ENCODE peak calls at places on chromosome 1, in five cellular contexts. J is A549; M is stimulated activated CD8-positive, alpha-beta memory T cell treated with anti-CD3 and anti-CD28 coated beads, Interleukin-15, amount 100 ng/mL, for 4 hours; L is retina; U is occipital lobe. Q is an unnamed sample.

GRCh38 chr1:47984175-47984789 is 12.9 kb downstream of the TRABD2B start:
- DNase-seq in J (no peak), M (no peak), L (peak; percentile 72), U (no peak), Q (no peak)

GRCh38 chr1:192232859-192233417 is 74.7 kb downstream of the RGS18 start:
- DNase-seq in J (no peak), M (no peak), L (no peak), U (no peak), Q (no peak)

GRCh38 chr1:99811747-99812146 is 38.4 kb upstream of the AGL start:
- DNase-seq in J (no peak), M (no peak), L (no peak), U (no peak), Q (no peak)

GRCh38 chr1:244100691-244101453 is 49.8 kb downstream of the ZBTB18 start:
- DNase-seq in J (no peak), M (no peak), L (peak; percentile 53), U (no peak), Q (no peak)

GRCh38 chr1:222732216-222733159 is 4.5 kb upstream of the FAM177B start:
- DNase-seq in J (no peak), M (no peak), L (no peak), U (no peak), Q (no peak)

GRCh38 chr1:195740862-195741261 is 867.4 kb downstream of the KCNT2 start:
- DNase-seq in J (no peak), M (no peak), L (no peak), U (no peak), Q (no peak)

GRCh38 chr1:38026592-38027200 is 14.2 kb downstream of the UTP11 start:
- DNase-seq in J (peak; percentile 50), M (no peak), L (peak; percentile 81), U (peak; percentile 25), Q (peak; percentile 42)

GRCh38 chr1:151945725-151946365 is 36.5 kb upstream of the THEM4 start:
- DNase-seq in J (peak; percentile 97), M (peak; percentile 57), L (no peak), U (no peak), Q (peak; percentile 90)

GRCh38 chr1:110123224-110123623 is 11.0 kb downstream of the UBL4B start:
- DNase-seq in J (no peak), M (no peak), L (no peak), U (no peak), Q (no peak)

GRCh38 chr1:116290085-116290670 is 82.9 kb upstream of the ATP1A1 start:
- DNase-seq in J (no peak), M (no peak), L (no peak), U (no peak), Q (no peak)

GRCh38 chr1:150268342-150268705 is 492 bp downstream of the APH1A start:
- DNase-seq in J (peak; percentile 33), M (no peak), L (no peak), U (peak; percentile 14), Q (no peak)

GRCh38 chr1:76006234-76006633 is 68.3 kb upstream of the ST6GALNAC3 start:
- DNase-seq in J (peak; percentile 17), M (no peak), L (no peak), U (no peak), Q (no peak)

GRCh38 chr1:196115641-196116040 is 492.6 kb downstream of the KCNT2 start:
- DNase-seq in J (no peak), M (no peak), L (peak; percentile 6), U (peak; percentile 71), Q (no peak)

GRCh38 chr1:5526822-5527551 is 465.2 kb downstream of the NPHP4 start:
- DNase-seq in J (no peak), M (no peak), L (no peak), U (no peak), Q (no peak)

GRCh38 chr1:154191990-154192450 is at the start of gene TPM3:
- DNase-seq in J (no peak), M (no peak), L (no peak), U (no peak), Q (no peak)

GRCh38 chr1:35600593-35600992 is 27.5 kb downstream of the TFAP2E start:
- DNase-seq in J (no peak), M (no peak), L (no peak), U (no peak), Q (no peak)

GRCh38 chr1:201269241-201269640 is 14.1 kb upstream of the PKP1 start:
- DNase-seq in J (no peak), M (no peak), L (no peak), U (no peak), Q (no peak)

GRCh38 chr1:226975909-226976670 is 36.0 kb downstream of the COQ8A start:
- DNase-seq in J (no peak), M (no peak), L (peak; percentile 63), U (no peak), Q (no peak)

Q was measured in SW 1271.